ENCODE peak calls at places on chromosomes 4 and X, in ten cellular contexts. T is substantia nigra, M is GM12878, O is psoas muscle, N is AG04450, J is upper lobe of left lung, F is transverse colon, L is right cardiac atrium, K is brain microvascular endothelial cell, G is OCI-LY7. B is an unnamed sample.

GRCh38 chrX:48972214-48973164 is 845 bp upstream of the KCND1 start:
- DNase-seq in T (no peak), M (no peak), O (no peak), N (no peak), J (no peak), F (peak), L (peak), K (peak), G (no peak), B (no peak)

GRCh38 chr4:53854991-53855885 is 209.2 kb downstream of the CHIC2 start:
- DNase-seq in T (no peak), M (no peak), O (no peak), N (no peak), J (no peak), F (no peak), L (peak), K (no peak), G (peak), B (no peak)

GRCh38 chrX:38839944-38840343 is 38.7 kb downstream of the MID1IP1 start:
- DNase-seq in T (no peak), M (no peak), O (no peak), N (no peak), J (no peak), F (no peak), L (no peak), K (no peak), G (no peak), B (no peak)

GRCh38 chr4:121819216-121819980 is 4.3 kb downstream of the CCNA2 start:
- DNase-seq in T (no peak), M (no peak), O (no peak), N (no peak), J (no peak), F (no peak), L (no peak), K (no peak), G (no peak), B (no peak)

GRCh38 chrX:110399497-110399896 is 40.8 kb downstream of the RTL9 start:
- DNase-seq in T (no peak), M (no peak), O (no peak), N (no peak), J (no peak), F (no peak), L (no peak), K (no peak), G (no peak), B (no peak)

GRCh38 chr4:189096717-189097116 is 844.0 kb upstream of the FRG1 start:
- DNase-seq in T (no peak), M (no peak), O (no peak), N (no peak), J (peak), F (no peak), L (peak), K (no peak), G (no peak), B (no peak)

GRCh38 chr4:8021796-8022195 is 82.1 kb upstream of the AFAP1 start:
- DNase-seq in T (peak), M (no peak), O (peak), N (no peak), J (no peak), F (no peak), L (peak), K (no peak), G (no peak), B (no peak)

GRCh38 chrX:1178580-1179057 is 33.8 kb downstream of the CRLF2 start:
- DNase-seq in T (no peak), M (no peak), O (no peak), N (no peak), J (no peak), F (no peak), L (no peak), K (no peak), G (no peak), B (peak)

GRCh38 chr4:113683143-113683542 is 78.4 kb downstream of the CAMK2D start:
- DNase-seq in T (no peak), M (peak), O (no peak), N (no peak), J (no peak), F (peak), L (no peak), K (no peak), G (peak), B (no peak)

GRCh38 chr4:100317032-100317864 is 127.0 kb upstream of the DDIT4L start:
- DNase-seq in T (no peak), M (no peak), O (no peak), N (no peak), J (no peak), F (no peak), L (no peak), K (no peak), G (no peak), B (no peak)

GRCh38 chrX:102659790-102660757 is 8.8 kb downstream of the GPRASP1 start:
- DNase-seq in T (peak), M (peak), O (peak), N (no peak), J (peak), F (peak), L (peak), K (peak), G (peak), B (peak)

GRCh38 chr4:85720736-85721135 is 245.8 kb downstream of the ARHGAP24 start:
- DNase-seq in T (no peak), M (no peak), O (no peak), N (no peak), J (no peak), F (no peak), L (no peak), K (peak), G (no peak), B (peak)

GRCh38 chrX:19579485-19579884 is 64.2 kb upstream of the MAP3K15 start:
- DNase-seq in T (no peak), M (no peak), O (no peak), N (no peak), J (no peak), F (no peak), L (no peak), K (peak), G (no peak), B (peak)

GRCh38 chr4:120858776-120859175 is 63.8 kb downstream of the PRDM5 start:
- DNase-seq in T (no peak), M (no peak), O (no peak), N (no peak), J (no peak), F (no peak), L (no peak), K (no peak), G (no peak), B (no peak)

GRCh38 chrX:39814391-39814790 is 283.4 kb downstream of the BCOR start:
- DNase-seq in T (no peak), M (no peak), O (peak), N (no peak), J (no peak), F (peak), L (peak), K (no peak), G (peak), B (peak)

GRCh38 chrX:78384486-78384885 is 57.1 kb upstream of the CYSLTR1 start:
- DNase-seq in T (no peak), M (no peak), O (no peak), N (no peak), J (no peak), F (no peak), L (no peak), K (no peak), G (no peak), B (no peak)
- H3K27ac ChIP-seq in T (no peak), M (no peak), O (no peak), N (no peak), J (no peak), F (no peak), L (no peak), K (no peak), G (no peak), B (no peak)

GRCh38 chrX:15988661-15989603 is 134.3 kb upstream of the AP1S2 start:
- DNase-seq in T (no peak), M (no peak), O (no peak), N (peak), J (no peak), F (no peak), L (no peak), K (peak), G (peak), B (peak)
- H3K27ac ChIP-seq in T (no peak), M (no peak), O (peak), N (no peak), J (no peak), F (no peak), L (peak), K (no peak), G (no peak), B (no peak)

GRCh38 chr4:41158274-41158673 is 56.1 kb downstream of the APBB2 start:
- DNase-seq in T (no peak), M (no peak), O (no peak), N (no peak), J (no peak), F (no peak), L (no peak), K (no peak), G (no peak), B (no peak)
- H3K27ac ChIP-seq in T (no peak), M (no peak), O (no peak), N (no peak), J (no peak), F (no peak), L (no peak), K (peak), G (no peak), B (peak)

DNA sequence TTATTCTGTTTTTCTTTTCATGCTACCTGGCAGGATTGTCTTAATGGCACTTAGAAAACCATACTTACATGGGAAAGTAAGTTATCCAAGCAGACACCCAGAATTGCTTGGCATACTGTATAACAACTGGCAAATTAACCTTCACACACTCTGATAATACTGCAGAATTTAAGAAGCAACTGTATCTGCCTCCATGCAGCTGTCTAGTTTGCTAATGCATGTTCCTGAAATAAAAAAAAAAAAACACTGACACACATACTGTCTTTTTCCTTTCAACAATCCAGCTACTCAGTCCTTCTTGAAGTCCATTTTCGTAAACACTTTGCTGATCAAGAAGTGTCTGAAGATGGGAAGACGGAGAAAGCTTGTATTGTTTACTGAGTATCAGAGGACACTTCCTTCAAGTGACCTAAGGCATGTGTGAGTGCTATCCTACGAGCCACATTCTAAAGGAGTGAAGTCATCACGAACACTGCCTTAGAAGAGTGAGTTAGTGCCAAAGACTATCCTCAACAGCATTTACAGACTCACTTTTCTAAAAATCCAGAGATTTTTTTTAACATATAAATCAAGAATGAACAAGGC is 82.6 kb downstream of the LUZP4 start:
- DNase-seq in T (no peak), M (no peak), O (no peak), N (no peak), J (no peak), F (no peak), L (no peak), K (peak), G (no peak), B (peak)
- H3K27ac ChIP-seq in T (no peak), M (no peak), O (no peak), N (no peak), J (no peak), F (no peak), L (no peak), K (peak), G (no peak), B (no peak)

GRCh38 chr4:40173470-40173875 is 23.4 kb upstream of the RHOH start:
- DNase-seq in T (no peak), M (no peak), O (no peak), N (no peak), J (no peak), F (no peak), L (no peak), K (no peak), G (no peak), B (no peak)

GRCh38 chr4:40170588-40170987 is 26.2 kb upstream of the RHOH start:
- DNase-seq in T (no peak), M (no peak), O (no peak), N (no peak), J (no peak), F (no peak), L (no peak), K (no peak), G (no peak), B (no peak)

GRCh38 chr4:40165931-40166330 is 30.9 kb upstream of the RHOH start:
- DNase-seq in T (no peak), M (no peak), O (no peak), N (no peak), J (no peak), F (no peak), L (no peak), K (no peak), G (no peak), B (no peak)

GRCh38 chr4:40164459-40164858 is 32.4 kb upstream of the RHOH start:
- DNase-seq in T (no peak), M (no peak), O (no peak), N (no peak), J (no peak), F (no peak), L (no peak), K (peak), G (no peak), B (no peak)

DNA sequence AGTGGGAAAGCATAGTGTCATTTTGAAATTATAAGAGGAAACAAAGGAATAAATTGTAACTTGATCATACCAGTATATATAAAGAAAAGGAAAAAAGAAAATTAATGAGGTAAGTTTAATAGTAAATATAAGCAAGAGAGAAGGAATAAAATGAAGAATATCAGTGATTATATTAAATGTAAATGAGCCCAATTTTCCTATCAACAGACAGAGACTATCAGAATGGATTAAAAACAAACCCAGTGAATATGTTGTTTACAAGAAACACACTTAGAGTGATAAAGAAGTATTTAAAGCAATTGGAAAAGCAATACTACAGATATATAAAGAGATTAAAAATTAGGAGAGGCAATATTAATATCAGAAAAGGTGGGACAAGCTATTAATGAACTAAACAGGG is 28.8 kb upstream of the RHOH start:
- DNase-seq in T (no peak), M (no peak), O (no peak), N (no peak), J (no peak), F (no peak), L (no peak), K (no peak), G (no peak), B (no peak)
- H3K27ac ChIP-seq in T (no peak), M (no peak), O (no peak), N (no peak), J (no peak), F (no peak), L (no peak), K (no peak), G (no peak), B (no peak)

DNA sequence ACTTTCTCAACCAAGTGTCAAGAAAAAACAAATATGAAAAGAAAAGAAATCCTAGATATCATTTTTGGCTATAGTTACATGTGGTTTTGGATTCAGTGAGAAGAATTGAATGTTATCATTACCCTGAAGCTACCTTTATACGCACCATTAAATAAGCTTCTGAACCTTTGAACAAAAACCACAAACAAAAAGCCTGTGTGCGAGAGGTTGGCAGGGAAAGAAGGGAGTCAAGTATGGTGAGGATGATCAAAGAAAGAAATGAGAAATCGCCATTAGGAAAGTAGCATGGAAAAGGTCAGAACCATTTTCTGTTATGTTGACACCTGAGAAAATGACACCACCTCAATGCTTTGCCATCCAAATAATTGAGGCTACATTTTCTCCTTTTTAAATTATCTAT is 1.2 kb upstream of the SLC7A11 start:
- DNase-seq in T (no peak), M (no peak), O (no peak), N (no peak), J (no peak), F (no peak), L (no peak), K (no peak), G (no peak), B (no peak)
- H3K27ac ChIP-seq in T (no peak), M (no peak), O (no peak), N (no peak), J (no peak), F (no peak), L (no peak), K (peak), G (no peak), B (no peak)

GRCh38 chr4:149102765-149103164 is 660.6 kb upstream of the NR3C2 start:
- DNase-seq in T (no peak), M (no peak), O (no peak), N (no peak), J (no peak), F (no peak), L (no peak), K (no peak), G (no peak), B (no peak)
- H3K27ac ChIP-seq in T (no peak), M (no peak), O (no peak), N (no peak), J (no peak), F (no peak), L (no peak), K (no peak), G (no peak), B (no peak)

B was measured in RWPE1.